ENCODE peak calls at places on chromosomes 2 and 18, in four cellular contexts. L is CD8-positive, alpha-beta T cell; N is mucosa of descending colon; T is sciatic nerve. H is an unnamed sample.

GRCh38 chr2:38828460-38828859 is 47.3 kb downstream of the DHX57 start:
- ATAC-seq in L (no peak), T (no peak), N (no peak), H (no peak)

GRCh38 chr2:197042613-197043248 is 116.2 kb upstream of the PGAP1 start:
- ATAC-seq in L (no peak), N (peak; percentile 71), T (no peak), H (no peak)

GRCh38 chr2:223887127-223887526 is 49.7 kb upstream of the AP1S3 start:
- ATAC-seq in L (no peak), N (no peak), T (peak; percentile 34), H (no peak)

GRCh38 chr2:65064728-65065552 is 8.7 kb downstream of the CEP68 start:
- ATAC-seq in T (peak; percentile 86), L (peak; percentile 96), N (peak; percentile 85), H (peak; percentile 96)

GRCh38 chr2:181680055-181680936 is at the start of gene NEUROD1:
- ATAC-seq in L (no peak), N (peak; percentile 26), T (no peak), H (no peak)

GRCh38 chr2:163119964-163120363 is 281.4 kb upstream of the KCNH7 start:
- ATAC-seq in L (no peak), T (no peak), N (no peak), H (peak; percentile 20)

GRCh38 chr2:179825494-179825893 is 35.9 kb downstream of the ZNF385B start:
- ATAC-seq in T (no peak), N (no peak), L (no peak), H (no peak)

GRCh38 chr2:202116686-202117085 is 43.6 kb downstream of the KIAA2012 start:
- ATAC-seq in L (no peak), T (no peak), N (no peak), H (no peak)

GRCh38 chr2:65402339-65402738 is 30.1 kb downstream of the SPRED2 start:
- ATAC-seq in L (no peak), T (peak; percentile 41), N (no peak), H (no peak)

GRCh38 chr18:12346240-12346565 is 30.8 kb downstream of the AFG3L2 start:
- ATAC-seq in T (no peak), N (no peak), L (no peak), H (no peak)

GRCh38 chr18:36546876-36547275 is 249.4 kb downstream of the FHOD3 start:
- ATAC-seq in T (no peak), N (no peak), L (no peak), H (peak; percentile 35)

GRCh38 chr2:233711312-233712008 is 1.2 kb upstream of the UGT1A5 start:
- ATAC-seq in N (peak; percentile 97), L (peak; percentile 57), T (no peak), H (peak; percentile 75)

GRCh38 chr2:112916145-112916571 is 5.2 kb downstream of the IL37 start:
- ATAC-seq in N (no peak), L (peak; percentile 17), T (no peak), H (no peak)

GRCh38 chr2:24832526-24832925 is 39.3 kb downstream of the CENPO start:
- ATAC-seq in T (no peak), L (no peak), N (no peak), H (no peak)

GRCh38 chr18:24674236-24675004 is 214.0 kb downstream of the HRH4 start:
- ATAC-seq in T (no peak), N (no peak), L (no peak), H (no peak)

GRCh38 chr18:76496200-76496890 is 1.3 kb upstream of the ZNF516 start:
- ATAC-seq in L (no peak), T (peak; percentile 6), N (peak; percentile 22), H (no peak)

GRCh38 chr18:3218817-3219216 is 951 bp downstream of the MYOM1 start:
- ATAC-seq in L (no peak), N (no peak), T (peak; percentile 14), H (no peak)

GRCh38 chr2:1824202-1824905 is 80.0 kb upstream of the PXDN start:
- ATAC-seq in L (no peak), T (peak; percentile 27), N (no peak), H (no peak)

GRCh38 chr18:2997429-2997828 is 15.5 kb downstream of the LPIN2 start:
- ATAC-seq in T (no peak), N (no peak), L (no peak), H (no peak)

GRCh38 chr2:179932786-179933185 is 71.4 kb upstream of the ZNF385B start:
- ATAC-seq in T (no peak), N (no peak), L (no peak), H (no peak)

GRCh38 chr2:85900366-85900765 is 11.6 kb upstream of the ST3GAL5 start:
- ATAC-seq in T (no peak), L (peak; percentile 58), N (no peak), H (no peak)